ENCODE peak calls at places on chromosomes 5 and 9, in four cellular contexts. S, Z, K and P are unnamed samples.

GRCh38 chr9:76687861-76688374 is 76.3 kb upstream of the PCA3 start:
- DNase-seq in S (no peak), Z (no peak), K (no peak), P (peak; percentile 95)

GRCh38 chr5:58264276-58264675 is 195.6 kb downstream of the PLK2 start:
- DNase-seq in S (no peak), Z (no peak), K (no peak), P (no peak)

GRCh38 chr5:133750856-133751255 is 138.5 kb upstream of the FSTL4 start:
- DNase-seq in S (no peak), Z (no peak), K (no peak), P (no peak)

GRCh38 chr5:120463991-120464626 is at the start of gene PRR16:
- DNase-seq in S (peak; percentile 56), Z (peak; percentile 66), K (peak; percentile 72), P (peak; percentile 13)

GRCh38 chr9:69572611-69573010 is 99.6 kb downstream of the APBA1 start:
- DNase-seq in S (no peak), Z (no peak), K (no peak), P (peak; percentile 36)

GRCh38 chr5:145479271-145479670 is 355.9 kb downstream of the PRELID2 start:
- DNase-seq in S (no peak), Z (no peak), K (no peak), P (peak; percentile 75)

GRCh38 chr5:141343242-141343952 is at the start of gene PCDHGA3:
- DNase-seq in S (no peak), Z (peak; percentile 46), K (no peak), P (peak; percentile 29)

GRCh38 chr5:170451764-170452365 is 52.0 kb upstream of the KCNIP1 start:
- DNase-seq in S (no peak), Z (no peak), K (no peak), P (peak; percentile 66)

GRCh38 chr5:131382407-131383395 is 118.8 kb downstream of the CDC42SE2 start:
- DNase-seq in S (no peak), Z (no peak), K (no peak), P (peak; percentile 67)

GRCh38 chr9:89426389-89426961 is 71.4 kb downstream of the SEMA4D start:
- DNase-seq in S (no peak), Z (no peak), K (no peak), P (no peak)

GRCh38 chr9:37324261-37324683 is 98.2 kb upstream of the GRHPR start:
- DNase-seq in S (no peak), Z (no peak), K (no peak), P (no peak)

GRCh38 chr9:93191354-93191660 is 7.4 kb downstream of the WNK2 start:
- DNase-seq in S (no peak), Z (peak; percentile 9), K (no peak), P (no peak)

GRCh38 chr5:34538026-34538672 is 118.0 kb upstream of the RAI14 start:
- DNase-seq in S (no peak), Z (no peak), K (peak; percentile 69), P (peak; percentile 55)

GRCh38 chr9:87337335-87338074 is 160.2 kb upstream of the DAPK1 start:
- DNase-seq in S (no peak), Z (no peak), K (no peak), P (no peak)

GRCh38 chr5:141681695-141682641 is at the start of gene ARAP3:
- DNase-seq in S (peak; percentile 90), Z (peak; percentile 94), K (peak; percentile 96), P (peak; percentile 75)

GRCh38 chr5:123512631-123513461 is 869 bp downstream of the CSNK1G3 start:
- DNase-seq in S (peak; percentile 31), Z (peak; percentile 24), K (peak; percentile 70), P (peak; percentile 44)

GRCh38 chr9:93898502-93899426 is 56.4 kb downstream of the BARX1 start:
- DNase-seq in S (peak; percentile 5), Z (no peak), K (peak; percentile 48), P (no peak)

GRCh38 chr9:2087500-2088313 is 72.6 kb downstream of the SMARCA2 start:
- DNase-seq in S (no peak), Z (no peak), K (no peak), P (peak; percentile 61)

GRCh38 chr9:99180199-99180598 is 41.5 kb downstream of the ALG2 start:
- DNase-seq in S (no peak), Z (no peak), K (no peak), P (no peak)

GRCh38 chr5:13843181-13843846 is 101.2 kb downstream of the DNAH5 start:
- DNase-seq in S (no peak), Z (no peak), K (no peak), P (no peak)

GRCh38 chr9:124553738-124554137 is 46.5 kb upstream of the NR5A1 start:
- DNase-seq in S (no peak), Z (no peak), K (no peak), P (peak; percentile 54)

GRCh38 chr5:88141695-88141979 is 127.0 kb downstream of the TMEM161B start:
- DNase-seq in S (no peak), Z (no peak), K (no peak), P (no peak)

GRCh38 chr5:88140863-88141694 is 127.6 kb downstream of the TMEM161B start:
- DNase-seq in S (peak; percentile 95), Z (peak; percentile 95), K (peak; percentile 97), P (peak; percentile 90)

GRCh38 chr5:88143693-88144218 is 124.9 kb downstream of the TMEM161B start:
- DNase-seq in S (no peak), Z (no peak), K (no peak), P (no peak)

GRCh38 chr5:88142801-88143692 is 125.6 kb downstream of the TMEM161B start:
- DNase-seq in S (no peak), Z (peak; percentile 28), K (no peak), P (no peak)

DNA sequence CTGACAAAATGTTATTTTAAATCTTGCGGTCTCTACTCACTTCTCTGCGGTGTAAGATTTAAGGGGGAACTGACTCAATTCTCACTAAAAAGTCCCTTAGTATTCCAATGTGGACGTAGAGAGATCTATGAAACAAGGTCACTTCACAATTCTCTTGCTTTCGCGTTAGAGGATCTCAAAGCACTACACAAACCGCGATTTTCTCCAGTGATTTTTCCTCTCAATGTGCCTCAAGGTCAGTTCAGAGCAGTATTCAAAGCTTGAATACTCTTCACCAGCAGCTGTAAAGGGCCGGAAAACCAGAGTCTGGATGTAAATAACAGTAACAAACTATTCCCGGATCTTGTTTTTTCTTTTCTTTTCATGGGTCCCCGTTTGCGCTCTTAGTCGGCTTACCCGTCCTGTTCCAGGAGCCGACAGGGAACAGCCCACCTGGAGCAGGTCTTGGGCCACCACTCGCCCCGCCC is 128.2 kb downstream of the TMEM161B start:
- DNase-seq in S (no peak), Z (peak; percentile 27), K (peak; percentile 83), P (no peak)
- H3K4me3 ChIP-seq in S (peak overlapping the region; percentile 68), Z (peak overlapping the region; percentile 31), K (peak overlapping the region; percentile 49), P (peak overlapping the region; percentile 43)

GRCh38 chr5:93620487-93621339 is 37.7 kb downstream of the NR2F1 start:
- DNase-seq in S (peak; percentile 61), Z (peak; percentile 76), K (peak; percentile 87), P (peak; percentile 49)
- TF ChIP-seq CTCF in S (peak; percentile 36), Z (no peak), K (peak; percentile 30), P (peak; percentile 37)

DNA sequence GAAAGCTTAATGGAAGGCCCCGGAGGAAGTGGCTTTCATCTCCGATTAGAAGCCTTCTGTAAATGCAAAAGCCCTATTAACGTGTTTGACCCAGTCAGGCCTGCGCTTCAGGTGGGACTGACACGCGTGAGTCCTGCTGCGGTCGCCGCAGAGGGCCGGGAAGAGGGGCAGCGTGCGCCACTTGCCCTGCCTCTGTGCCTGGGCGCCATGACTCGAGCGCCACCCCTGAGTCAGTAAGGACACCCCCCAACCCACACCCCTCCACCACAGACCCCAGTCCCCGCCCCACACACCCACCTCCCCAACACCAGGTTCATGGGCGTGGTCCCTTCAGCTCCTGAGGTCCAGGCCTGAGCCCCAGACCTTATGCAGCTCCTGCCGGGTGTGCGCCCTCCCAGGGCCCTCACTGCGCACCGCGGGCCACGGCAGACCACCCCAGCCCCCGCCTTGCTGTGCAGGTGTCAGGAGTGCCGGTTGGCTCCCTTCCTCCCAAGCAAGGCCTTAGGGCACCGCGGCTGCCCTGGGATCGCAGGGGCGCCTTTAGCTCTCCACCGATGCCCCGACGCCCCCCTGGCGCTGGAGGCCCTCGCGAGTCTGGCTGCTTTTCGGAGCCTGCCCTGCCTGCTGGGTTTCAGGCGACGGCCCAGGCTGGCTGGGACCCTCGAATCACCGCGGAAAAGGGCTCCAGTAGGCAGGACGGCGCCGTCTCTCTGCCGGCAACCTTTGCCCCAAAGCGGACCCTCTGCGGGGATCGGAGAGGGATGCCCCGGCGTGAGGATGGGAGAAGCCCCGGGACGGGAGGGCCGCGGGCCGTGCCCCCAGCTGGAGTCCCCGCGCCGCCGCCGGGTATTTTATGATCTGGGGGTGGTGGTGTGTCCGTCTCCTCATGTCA is 625 bp upstream of the OLFM1 start:
- DNase-seq in S (no peak), Z (no peak), K (no peak), P (no peak)
- H3K27me3 ChIP-seq in S (peaks cover 68% of the 10 kb centered on the region), Z (peaks cover 15% of the 10 kb centered on the region), K (peaks cover 26% of the 10 kb centered on the region), P (peaks cover 8% of the 10 kb centered on the region)

DNA sequence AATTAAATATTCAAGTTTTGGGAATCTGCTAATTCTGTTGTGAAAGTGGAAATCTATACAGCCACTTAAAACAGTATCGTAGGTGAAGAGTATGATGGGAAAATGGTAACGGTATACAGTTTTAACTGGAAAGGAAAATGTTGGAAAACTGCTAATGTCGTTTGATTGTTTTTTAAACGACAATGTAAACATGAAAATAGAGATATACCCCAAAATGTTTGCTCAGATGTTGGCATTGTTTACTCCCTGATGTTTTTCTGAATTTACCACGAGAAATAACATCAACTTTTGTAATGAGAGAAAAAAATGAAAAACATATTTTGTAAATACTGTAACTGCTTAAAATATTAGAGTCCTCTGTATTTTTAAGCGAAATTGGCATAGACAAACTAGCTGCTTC is 2.7 kb downstream of the MATR3 start:
- DNase-seq in S (no peak), Z (no peak), K (no peak), P (no peak)
- H3K4me3 ChIP-seq in S (peak overlapping the region; percentile 92), Z (no peak overlapping the region), K (peak overlapping the region; percentile 75), P (no peak overlapping the region)

GRCh38 chr5:124742983-124743533 is 3.4 kb downstream of the ZNF608 start:
- DNase-seq in S (no peak), Z (no peak), K (no peak), P (peak; percentile 94)

GRCh38 chr5:124745367-124746251 is 830 bp downstream of the ZNF608 start:
- DNase-seq in S (no peak), Z (no peak), K (no peak), P (peak; percentile 59)

GRCh38 chr5:124743534-124744169 is 2.8 kb downstream of the ZNF608 start:
- DNase-seq in S (no peak), Z (no peak), K (no peak), P (peak; percentile 29)

GRCh38 chr5:124742521-124742920 is 3.9 kb downstream of the ZNF608 start:
- DNase-seq in S (no peak), Z (no peak), K (no peak), P (peak; percentile 15)

DNA sequence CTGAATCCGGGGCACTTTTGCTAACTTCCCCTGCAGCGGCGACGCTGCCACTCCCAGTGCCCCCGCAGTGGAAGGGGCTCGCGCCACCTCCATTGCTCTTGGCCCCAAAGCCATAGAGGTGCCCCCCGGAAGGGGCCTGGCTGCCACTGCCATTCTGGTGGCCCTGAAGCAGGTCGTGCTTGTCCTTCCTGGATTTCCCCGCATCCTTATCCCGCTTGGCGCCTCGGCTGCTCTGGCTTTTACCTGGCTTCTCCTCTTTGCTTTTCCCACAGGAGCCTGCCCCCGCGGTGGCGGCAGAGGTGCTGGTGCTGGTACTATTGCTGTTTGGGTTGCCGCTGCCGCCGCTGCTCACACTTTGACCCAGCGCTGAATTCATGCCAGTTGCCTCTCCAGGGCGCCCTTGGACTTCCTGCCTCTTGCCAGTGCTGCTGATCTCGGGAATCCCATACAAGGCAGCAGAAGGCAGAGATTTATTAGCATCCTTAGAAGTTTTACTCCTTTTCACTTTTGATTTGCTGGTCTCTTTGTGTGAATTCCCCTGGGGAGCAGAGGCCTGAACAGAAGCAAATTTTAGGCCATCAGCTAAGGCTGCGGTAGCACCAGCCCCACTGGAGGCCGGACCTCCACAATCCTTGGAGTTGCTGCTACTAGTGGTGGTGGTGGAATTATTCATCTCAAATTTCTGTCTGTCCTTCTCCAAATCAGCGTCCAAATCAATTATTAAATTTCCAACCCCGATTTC is 2.1 kb downstream of the ZNF608 start:
- DNase-seq in S (peak; percentile 48), Z (peak; percentile 58), K (peak; percentile 78), P (peak; percentile 23)
- TF ChIP-seq CTCF in S (no peak), Z (no peak), K (no peak), P (no peak)